ENCODE peak calls at places on chromosomes 16 and 17, in nine cellular contexts. One of them, this sample, is unnamed.

GRCh38 chr17:64641499-64641898 is 20.6 kb downstream of the SMURF2 start:
- DNase-seq in stomach: no peak
- DNase-seq in kidney epithelial cell: no peak
- DNase-seq in brain microvascular endothelial cell: peak
- DNase-seq in endodermal cell: no peak
- DNase-seq in cardiac fibroblast: peak
- DNase-seq in heart right ventricle: no peak
- DNase-seq in spleen: no peak
- DNase-seq in keratinocyte: no peak
- DNase-seq in this sample: peak

GRCh38 chr17:42819939-42820535 is 4.0 kb downstream of the BECN1 start:
- DNase-seq in stomach: peak
- DNase-seq in kidney epithelial cell: no peak
- DNase-seq in brain microvascular endothelial cell: peak
- DNase-seq in endodermal cell: peak
- DNase-seq in cardiac fibroblast: peak
- DNase-seq in heart right ventricle: peak
- DNase-seq in spleen: peak
- DNase-seq in keratinocyte: no peak
- DNase-seq in this sample: peak

GRCh38 chr17:1422907-1423306 is 22.9 kb upstream of the YWHAE start:
- DNase-seq in stomach: no peak
- DNase-seq in kidney epithelial cell: peak
- DNase-seq in brain microvascular endothelial cell: peak
- DNase-seq in endodermal cell: no peak
- DNase-seq in cardiac fibroblast: peak
- DNase-seq in heart right ventricle: no peak
- DNase-seq in spleen: no peak
- DNase-seq in keratinocyte: peak
- DNase-seq in this sample: peak

GRCh38 chr16:23508589-23509440 is 1.5 kb downstream of the GGA2 start:
- DNase-seq in stomach: no peak
- DNase-seq in kidney epithelial cell: no peak
- DNase-seq in brain microvascular endothelial cell: peak
- DNase-seq in endodermal cell: peak
- DNase-seq in cardiac fibroblast: peak
- DNase-seq in heart right ventricle: no peak
- DNase-seq in spleen: peak
- DNase-seq in keratinocyte: no peak
- DNase-seq in this sample: no peak

GRCh38 chr17:47694818-47695663 is 1.1 kb downstream of the TBKBP1 start:
- DNase-seq in stomach: peak
- DNase-seq in kidney epithelial cell: no peak
- DNase-seq in brain microvascular endothelial cell: no peak
- DNase-seq in endodermal cell: peak
- DNase-seq in cardiac fibroblast: peak
- DNase-seq in heart right ventricle: peak
- DNase-seq in spleen: peak
- DNase-seq in keratinocyte: no peak
- DNase-seq in this sample: peak

GRCh38 chr16:29994613-29995329 is 646 bp downstream of the HIRIP3 start:
- DNase-seq in stomach: peak
- DNase-seq in kidney epithelial cell: no peak
- DNase-seq in brain microvascular endothelial cell: peak
- DNase-seq in endodermal cell: no peak
- DNase-seq in cardiac fibroblast: peak
- DNase-seq in heart right ventricle: peak
- DNase-seq in spleen: peak
- DNase-seq in keratinocyte: peak
- DNase-seq in this sample: peak

GRCh38 chr17:78618264-78619066 is 41.3 kb upstream of the DNAH17 start:
- DNase-seq in stomach: no peak
- DNase-seq in kidney epithelial cell: no peak
- DNase-seq in brain microvascular endothelial cell: no peak
- DNase-seq in endodermal cell: no peak
- DNase-seq in cardiac fibroblast: peak
- DNase-seq in heart right ventricle: peak
- DNase-seq in spleen: peak
- DNase-seq in keratinocyte: no peak
- DNase-seq in this sample: no peak

GRCh38 chr16:19102187-19102872 is 11.4 kb upstream of the ITPRIPL2 start:
- DNase-seq in stomach: no peak
- DNase-seq in kidney epithelial cell: no peak
- DNase-seq in brain microvascular endothelial cell: no peak
- DNase-seq in endodermal cell: peak
- DNase-seq in cardiac fibroblast: no peak
- DNase-seq in heart right ventricle: no peak
- DNase-seq in spleen: no peak
- DNase-seq in keratinocyte: no peak
- DNase-seq in this sample: peak

GRCh38 chr17:40027614-40028012 is 12.4 kb downstream of the CSF3 start:
- DNase-seq in stomach: no peak
- DNase-seq in kidney epithelial cell: no peak
- DNase-seq in brain microvascular endothelial cell: no peak
- DNase-seq in endodermal cell: no peak
- DNase-seq in cardiac fibroblast: no peak
- DNase-seq in heart right ventricle: no peak
- DNase-seq in spleen: no peak
- DNase-seq in keratinocyte: no peak
- DNase-seq in this sample: no peak

GRCh38 chr17:49886036-49886435 is 38.2 kb upstream of the TAC4 start:
- DNase-seq in stomach: no peak
- DNase-seq in kidney epithelial cell: no peak
- DNase-seq in brain microvascular endothelial cell: no peak
- DNase-seq in endodermal cell: no peak
- DNase-seq in cardiac fibroblast: no peak
- DNase-seq in heart right ventricle: no peak
- DNase-seq in spleen: no peak
- DNase-seq in keratinocyte: no peak
- DNase-seq in this sample: no peak

GRCh38 chr16:30456302-30456701 is 10.6 kb upstream of the SEPHS2 start:
- DNase-seq in stomach: no peak
- DNase-seq in kidney epithelial cell: no peak
- DNase-seq in brain microvascular endothelial cell: no peak
- DNase-seq in endodermal cell: no peak
- DNase-seq in cardiac fibroblast: no peak
- DNase-seq in heart right ventricle: no peak
- DNase-seq in spleen: no peak
- DNase-seq in keratinocyte: no peak
- DNase-seq in this sample: no peak

GRCh38 chr17:15371731-15372130 is 30.3 kb upstream of the TEKT3 start:
- DNase-seq in stomach: no peak
- DNase-seq in kidney epithelial cell: no peak
- DNase-seq in brain microvascular endothelial cell: no peak
- DNase-seq in endodermal cell: peak
- DNase-seq in cardiac fibroblast: no peak
- DNase-seq in heart right ventricle: no peak
- DNase-seq in spleen: no peak
- DNase-seq in keratinocyte: no peak
- DNase-seq in this sample: no peak

GRCh38 chr17:38739305-38739704 is 8.8 kb downstream of the PCGF2 start:
- DNase-seq in stomach: no peak
- DNase-seq in kidney epithelial cell: no peak
- DNase-seq in brain microvascular endothelial cell: no peak
- DNase-seq in endodermal cell: no peak
- DNase-seq in cardiac fibroblast: no peak
- DNase-seq in heart right ventricle: no peak
- DNase-seq in spleen: no peak
- DNase-seq in keratinocyte: no peak
- DNase-seq in this sample: no peak

GRCh38 chr17:72812823-72813222 is 279.7 kb downstream of the SLC39A11 start:
- DNase-seq in stomach: no peak
- DNase-seq in kidney epithelial cell: no peak
- DNase-seq in brain microvascular endothelial cell: peak
- DNase-seq in endodermal cell: no peak
- DNase-seq in cardiac fibroblast: peak
- DNase-seq in heart right ventricle: no peak
- DNase-seq in spleen: no peak
- DNase-seq in keratinocyte: no peak
- DNase-seq in this sample: peak

GRCh38 chr17:38848939-38849563 is 4.5 kb downstream of the RPL23 start:
- DNase-seq in stomach: no peak
- DNase-seq in kidney epithelial cell: no peak
- DNase-seq in brain microvascular endothelial cell: no peak
- DNase-seq in endodermal cell: no peak
- DNase-seq in cardiac fibroblast: no peak
- DNase-seq in heart right ventricle: no peak
- DNase-seq in spleen: no peak
- DNase-seq in keratinocyte: no peak
- DNase-seq in this sample: no peak

GRCh38 chr17:7586673-7587419 is 3.0 kb downstream of the SOX15 start:
- DNase-seq in stomach: peak
- DNase-seq in kidney epithelial cell: no peak
- DNase-seq in brain microvascular endothelial cell: no peak
- DNase-seq in endodermal cell: peak
- DNase-seq in cardiac fibroblast: no peak
- DNase-seq in heart right ventricle: no peak
- DNase-seq in spleen: no peak
- DNase-seq in keratinocyte: no peak
- DNase-seq in this sample: peak
- TF ChIP-seq CTCF in stomach: peak
- TF ChIP-seq CTCF in kidney epithelial cell: peak
- TF ChIP-seq CTCF in brain microvascular endothelial cell: peak
- TF ChIP-seq CTCF in endodermal cell: peak
- TF ChIP-seq CTCF in cardiac fibroblast: peak
- TF ChIP-seq CTCF in heart right ventricle: peak
- TF ChIP-seq CTCF in spleen: no peak
- TF ChIP-seq CTCF in keratinocyte: peak
- TF ChIP-seq CTCF in this sample: peak

DNA sequence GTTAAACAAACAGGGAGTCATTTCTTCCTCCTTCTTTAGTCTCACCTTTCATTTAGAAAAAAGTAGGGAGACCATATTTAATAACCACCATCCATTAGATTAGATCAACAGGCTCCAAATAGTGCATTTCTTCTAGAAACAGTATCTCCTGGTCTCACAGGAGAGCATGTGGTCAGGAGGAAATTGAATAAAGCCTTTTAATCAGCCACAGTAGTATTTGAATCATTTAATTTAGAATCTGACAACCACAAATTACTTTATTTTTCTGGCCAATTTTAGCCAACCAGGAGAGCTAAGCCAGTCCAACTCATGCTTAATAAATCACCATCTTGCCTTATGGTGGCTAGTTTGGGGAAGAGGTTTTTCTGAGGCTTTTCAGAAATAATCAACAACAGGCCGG is 26.3 kb upstream of the ZFP90 start:
- DNase-seq in stomach: no peak
- DNase-seq in kidney epithelial cell: no peak
- DNase-seq in brain microvascular endothelial cell: no peak
- DNase-seq in endodermal cell: no peak
- DNase-seq in cardiac fibroblast: no peak
- DNase-seq in heart right ventricle: no peak
- DNase-seq in spleen: no peak
- DNase-seq in keratinocyte: no peak
- DNase-seq in this sample: no peak
- TF ChIP-seq CTCF in stomach: no peak
- TF ChIP-seq CTCF in kidney epithelial cell: no peak
- TF ChIP-seq CTCF in brain microvascular endothelial cell: no peak
- TF ChIP-seq CTCF in endodermal cell: no peak
- TF ChIP-seq CTCF in cardiac fibroblast: no peak
- TF ChIP-seq CTCF in heart right ventricle: no peak
- TF ChIP-seq CTCF in spleen: no peak
- TF ChIP-seq CTCF in keratinocyte: no peak
- TF ChIP-seq CTCF in this sample: no peak

DNA sequence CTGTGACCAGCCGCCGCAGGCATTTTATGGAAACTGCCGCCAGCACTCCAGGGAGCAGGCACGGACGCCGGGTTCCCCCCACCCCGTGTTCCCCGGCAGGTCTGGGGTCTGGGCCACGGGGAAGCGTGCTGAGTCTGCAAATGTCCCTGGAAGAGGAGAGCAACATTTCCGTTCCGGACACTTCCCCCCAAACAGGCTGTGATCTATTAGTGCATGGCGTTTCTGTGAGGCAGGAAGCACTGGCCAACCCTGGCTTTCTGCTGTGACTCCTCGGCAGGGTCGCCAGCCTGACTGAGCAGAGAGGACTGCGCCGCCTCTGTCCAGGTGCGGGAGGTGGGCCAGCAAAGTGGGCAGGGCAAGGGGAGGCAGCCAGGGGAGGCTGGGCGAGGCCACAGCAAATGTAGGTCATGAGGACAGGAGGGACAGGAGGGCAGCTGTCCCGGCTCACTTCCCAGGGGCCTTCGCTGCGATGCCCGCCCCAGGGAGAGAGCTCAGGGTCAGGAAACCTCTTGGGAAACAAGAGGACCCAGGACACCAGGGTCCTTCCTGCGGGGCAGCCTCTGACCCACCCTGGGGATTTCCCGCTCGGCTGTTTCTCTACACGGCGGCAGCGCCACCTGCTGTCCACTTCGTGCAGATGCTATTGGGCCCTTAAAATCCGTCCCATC is 9.5 kb downstream of the FOXF1 start:
- DNase-seq in stomach: peak
- DNase-seq in kidney epithelial cell: peak
- DNase-seq in brain microvascular endothelial cell: peak
- DNase-seq in endodermal cell: peak
- DNase-seq in cardiac fibroblast: peak
- DNase-seq in heart right ventricle: peak
- DNase-seq in spleen: peak
- DNase-seq in keratinocyte: no peak
- DNase-seq in this sample: peak
- TF ChIP-seq CTCF in stomach: peak
- TF ChIP-seq CTCF in kidney epithelial cell: peak
- TF ChIP-seq CTCF in brain microvascular endothelial cell: peak
- TF ChIP-seq CTCF in endodermal cell: peak
- TF ChIP-seq CTCF in cardiac fibroblast: peak
- TF ChIP-seq CTCF in heart right ventricle: peak
- TF ChIP-seq CTCF in spleen: peak
- TF ChIP-seq CTCF in keratinocyte: peak
- TF ChIP-seq CTCF in this sample: peak

GRCh38 chr17:82242977-82243647 is 14.3 kb downstream of the SLC16A3 start:
- DNase-seq in stomach: peak
- DNase-seq in kidney epithelial cell: no peak
- DNase-seq in brain microvascular endothelial cell: peak
- DNase-seq in endodermal cell: no peak
- DNase-seq in cardiac fibroblast: peak
- DNase-seq in heart right ventricle: peak
- DNase-seq in spleen: peak
- DNase-seq in keratinocyte: no peak
- DNase-seq in this sample: peak

GRCh38 chr17:82243648-82244412 is 15.0 kb downstream of the SLC16A3 start:
- DNase-seq in stomach: no peak
- DNase-seq in kidney epithelial cell: no peak
- DNase-seq in brain microvascular endothelial cell: no peak
- DNase-seq in endodermal cell: no peak
- DNase-seq in cardiac fibroblast: peak
- DNase-seq in heart right ventricle: no peak
- DNase-seq in spleen: no peak
- DNase-seq in keratinocyte: no peak
- DNase-seq in this sample: peak

GRCh38 chr17:82245144-82246039 is 16.6 kb downstream of the SLC16A3 start:
- DNase-seq in stomach: no peak
- DNase-seq in kidney epithelial cell: no peak
- DNase-seq in brain microvascular endothelial cell: no peak
- DNase-seq in endodermal cell: peak
- DNase-seq in cardiac fibroblast: peak
- DNase-seq in heart right ventricle: no peak
- DNase-seq in spleen: peak
- DNase-seq in keratinocyte: no peak
- DNase-seq in this sample: peak

GRCh38 chr17:82246040-82246364 is 17.2 kb downstream of the SLC16A3 start:
- DNase-seq in stomach: no peak
- DNase-seq in kidney epithelial cell: no peak
- DNase-seq in brain microvascular endothelial cell: no peak
- DNase-seq in endodermal cell: peak
- DNase-seq in cardiac fibroblast: no peak
- DNase-seq in heart right ventricle: no peak
- DNase-seq in spleen: no peak
- DNase-seq in keratinocyte: no peak
- DNase-seq in this sample: no peak

GRCh38 chr17:82244413-82245140 is 15.7 kb downstream of the SLC16A3 start:
- DNase-seq in stomach: no peak
- DNase-seq in kidney epithelial cell: no peak
- DNase-seq in brain microvascular endothelial cell: no peak
- DNase-seq in endodermal cell: peak
- DNase-seq in cardiac fibroblast: peak
- DNase-seq in heart right ventricle: no peak
- DNase-seq in spleen: peak
- DNase-seq in keratinocyte: no peak
- DNase-seq in this sample: peak
- TF ChIP-seq CTCF in stomach: peak
- TF ChIP-seq CTCF in kidney epithelial cell: peak
- TF ChIP-seq CTCF in brain microvascular endothelial cell: peak
- TF ChIP-seq CTCF in endodermal cell: peak
- TF ChIP-seq CTCF in cardiac fibroblast: peak
- TF ChIP-seq CTCF in heart right ventricle: peak
- TF ChIP-seq CTCF in spleen: peak
- TF ChIP-seq CTCF in keratinocyte: peak
- TF ChIP-seq CTCF in this sample: peak

This sample was measured in epithelial cell of esophagus.